ENCODE peak calls at places on chromosomes 11 and 22, in eight cellular contexts. A is RWPE2, N is heart left ventricle, Q is NB4, O is lower leg skin, C is B cell, X is lower lobe of right lung, W is AG04449. T is an unnamed sample.

GRCh38 chr22:35418088-35418487 is 18.1 kb downstream of the MCM5 start:
- DNase-seq in X (no peak), Q (no peak), N (no peak), W (no peak), O (no peak), C (no peak), A (no peak), T (no peak)

GRCh38 chr11:121520243-121521144 is 67.7 kb upstream of the SORL1-AS1 start:
- DNase-seq in X (no peak), A (no peak), Q (peak; percentile 9), N (no peak), C (no peak), O (no peak), W (peak; percentile 53), T (no peak)

GRCh38 chr11:115581871-115582639 is 77.8 kb upstream of the CADM1 start:
- DNase-seq in Q (no peak), O (no peak), N (no peak), W (no peak), A (no peak), C (no peak), X (no peak), T (no peak)

GRCh38 chr11:86374121-86374520 is 566 bp upstream of the CCDC81 start:
- DNase-seq in A (no peak), X (no peak), W (no peak), C (no peak), Q (no peak), O (no peak), N (no peak), T (no peak)

GRCh38 chr11:94595061-94595460 is 27.9 kb downstream of the PIWIL4 start:
- DNase-seq in Q (no peak), A (no peak), O (no peak), W (no peak), N (no peak), C (no peak), X (no peak), T (no peak)

GRCh38 chr22:36135306-36135705 is 25.2 kb downstream of the APOL3 start:
- DNase-seq in Q (no peak), N (no peak), O (no peak), A (no peak), W (no peak), C (no peak), X (no peak), T (no peak)

GRCh38 chr22:46542011-46542985 is 4.9 kb upstream of the CELSR1 start:
- DNase-seq in O (no peak), A (peak; percentile 76), W (no peak), Q (peak; percentile 87), N (peak; percentile 79), C (peak; percentile 95), X (peak; percentile 84), T (peak; percentile 94)

GRCh38 chr22:17866127-17866526 is 91.9 kb upstream of the BID start:
- DNase-seq in O (no peak), X (no peak), W (no peak), N (no peak), Q (no peak), C (no peak), A (no peak), T (no peak)

GRCh38 chr11:44972746-44973435 is 22.2 kb upstream of the TP53I11 start:
- DNase-seq in W (no peak), C (no peak), O (no peak), N (no peak), Q (no peak), X (no peak), A (no peak), T (no peak)

GRCh38 chr11:88359529-88359928 is 22.0 kb upstream of the CTSC start:
- DNase-seq in O (no peak), Q (peak; percentile 80), X (no peak), N (no peak), A (no peak), C (no peak), W (no peak), T (no peak)

GRCh38 chr22:24985824-24986214 is 33.3 kb downstream of the KIAA1671 start:
- DNase-seq in Q (peak; percentile 36), O (no peak), C (no peak), W (no peak), N (peak; percentile 72), X (no peak), A (peak; percentile 91), T (no peak)

GRCh38 chr22:44196241-44196640 is 15.5 kb downstream of the PARVG start:
- DNase-seq in X (no peak), O (no peak), Q (no peak), N (no peak), A (no peak), C (no peak), W (no peak), T (no peak)

GRCh38 chr11:27410301-27410700 is 47.3 kb upstream of the CCDC34 start:
- DNase-seq in A (no peak), X (no peak), O (no peak), W (no peak), C (no peak), Q (no peak), N (no peak), T (no peak)

GRCh38 chr22:26998134-26998533 is 340.7 kb downstream of the MIAT start:
- DNase-seq in X (no peak), N (no peak), W (no peak), A (no peak), Q (no peak), C (no peak), O (peak; percentile 38), T (no peak)

GRCh38 chr11:12765428-12765827 is 91.2 kb downstream of the TEAD1 start:
- DNase-seq in O (no peak), Q (no peak), X (no peak), W (no peak), C (no peak), N (peak; percentile 51), A (no peak), T (no peak)

GRCh38 chr11:83778598-83778997 is 492.4 kb upstream of the CCDC90B start:
- DNase-seq in A (no peak), X (no peak), O (no peak), C (no peak), Q (no peak), N (no peak), W (no peak), T (no peak)

GRCh38 chr11:65287601-65288000 is 25.8 kb downstream of the POLA2 start:
- DNase-seq in Q (no peak), N (no peak), O (no peak), C (no peak), A (no peak), X (no peak), W (no peak), T (no peak)

GRCh38 chr11:12893787-12894672 is 115.1 kb upstream of the RASSF10 start:
- DNase-seq in X (peak; percentile 60), W (no peak), O (peak; percentile 61), A (no peak), N (peak; percentile 51), Q (peak; percentile 46), C (no peak), T (peak; percentile 46)

DNA sequence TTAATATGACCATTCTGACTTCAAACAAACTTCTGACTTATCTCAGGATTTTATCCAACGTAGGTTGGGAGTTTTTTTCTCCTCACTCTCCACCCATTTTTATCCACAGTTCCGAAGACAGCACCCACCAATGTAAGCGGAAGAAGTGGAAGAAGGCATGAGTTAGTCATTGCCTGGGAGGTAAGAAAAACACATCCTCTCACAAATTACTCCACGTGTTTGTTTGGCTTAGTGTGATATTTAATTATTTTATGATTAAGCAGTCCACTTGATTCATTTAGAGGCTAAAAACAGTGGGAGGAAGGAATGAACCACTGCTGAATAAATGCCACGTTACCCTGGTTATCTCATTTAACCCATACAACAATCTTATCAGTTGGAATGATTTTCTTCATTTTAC is 389.6 kb upstream of the ARHGAP42 start:
- DNase-seq in W (no peak), N (no peak), X (no peak), C (no peak), O (no peak), Q (no peak), A (no peak), T (no peak)
- TF ChIP-seq CTCF in W (no peak), N (no peak), X (no peak), C (no peak), O (no peak), Q (no peak), A (no peak), T (no peak)

GRCh38 chr22:38518620-38519019 is 12.5 kb upstream of the DDX17 start:
- DNase-seq in N (no peak), X (no peak), Q (no peak), C (no peak), A (no peak), W (no peak), O (no peak), T (no peak)

DNA sequence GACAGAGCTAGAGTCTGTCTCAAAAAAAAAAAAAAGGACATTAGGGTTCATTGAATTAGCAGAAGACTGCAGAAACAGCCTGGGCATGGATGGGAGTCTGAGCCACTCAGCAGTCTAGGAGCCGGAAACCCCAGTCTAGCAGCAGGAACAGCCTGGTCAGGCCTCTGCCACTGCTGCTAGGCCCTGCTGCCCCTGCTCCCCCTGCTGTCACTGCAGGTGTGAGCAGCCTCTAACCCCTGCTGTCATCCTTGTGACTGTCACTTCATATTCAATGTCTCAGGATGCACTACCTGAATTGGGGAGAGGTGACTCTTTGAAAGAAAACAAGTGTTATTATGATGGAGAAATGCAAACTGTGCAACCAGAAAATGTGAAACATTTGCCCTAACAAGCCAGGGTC is 7.0 kb upstream of the DDX17 start:
- DNase-seq in C (peak; percentile 37), W (no peak), Q (peak; percentile 30), O (no peak), N (no peak), X (no peak), A (no peak), T (peak; percentile 46)
- TF ChIP-seq CTCF in C (no peak), W (no peak), Q (peak; percentile 11), O (no peak), N (no peak), X (no peak), A (no peak), T (peak; percentile 62)

DNA sequence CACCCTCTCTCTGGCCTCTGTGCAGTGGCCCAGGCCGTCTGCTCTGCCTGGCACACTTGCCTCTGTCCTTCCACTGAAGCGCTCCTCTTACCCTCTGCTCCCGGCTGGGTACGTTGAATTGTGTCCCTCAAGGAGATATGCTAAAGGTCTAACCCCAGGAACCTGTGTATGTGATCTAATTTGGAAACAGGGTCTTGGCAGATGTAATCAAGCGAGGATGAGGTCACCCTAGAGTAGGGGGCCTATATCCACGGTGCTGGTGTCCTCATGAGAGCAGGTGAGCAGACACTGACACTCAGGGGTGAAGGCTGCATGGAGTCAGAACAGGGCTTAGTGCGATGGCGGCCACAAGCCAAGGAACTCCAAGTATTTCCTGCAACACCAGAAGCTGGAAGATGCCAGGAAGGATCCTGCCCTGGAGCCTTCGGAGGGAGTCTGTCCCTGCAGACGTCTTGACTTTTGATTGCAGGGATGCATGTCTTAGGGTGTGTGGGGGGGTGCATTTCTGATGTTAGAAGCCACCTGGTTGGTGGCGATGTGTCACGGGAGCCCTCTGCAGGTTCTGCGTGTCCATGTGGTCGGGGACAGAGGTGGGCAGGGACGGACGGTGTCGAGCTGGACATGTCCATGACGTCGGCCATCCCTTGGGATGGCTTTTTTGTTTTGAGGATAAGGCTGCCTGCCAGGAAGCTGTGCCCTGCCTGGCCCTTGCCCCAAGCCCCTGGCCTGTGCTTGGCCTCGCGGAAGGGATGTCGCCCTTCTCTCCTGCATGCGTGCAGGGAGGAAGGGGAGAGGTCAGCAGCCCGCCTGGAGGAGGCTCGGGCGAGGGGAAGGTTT is 68.6 kb downstream of the LRP5 start:
- DNase-seq in X (no peak), O (no peak), N (peak; percentile 56), A (no peak), Q (no peak), C (no peak), W (no peak), T (no peak)
- TF ChIP-seq CTCF in X (no peak), O (no peak), N (no peak), A (no peak), Q (no peak), C (no peak), W (no peak), T (no peak)

GRCh38 chr22:32355760-32356159 is 1.9 kb upstream of the RFPL3 start:
- DNase-seq in A (no peak), Q (no peak), O (no peak), W (no peak), X (no peak), C (no peak), N (no peak), T (no peak)
- TF ChIP-seq CTCF in A (peak; percentile 56), Q (no peak), O (no peak), W (no peak), X (no peak), C (no peak), N (no peak), T (no peak)